ENCODE peak calls at places on chromosomes 16 and 17, in nine cellular contexts. P is GM12878, T is stomach, I is A549, A is transverse colon, Q is K562, D is sigmoid colon, Y is ovary, R is suprapubic skin. L is an unnamed sample. For H3K9me3, the result is how much of the 10 kb centered on the place peaks cover.

GRCh38 chr17:13584701-13585080 is 17.0 kb downstream of the HS3ST3A1 start:
- DNase-seq in P (no peak), T (no peak), I (no peak), A (no peak), Q (no peak), D (no peak), Y (no peak), R (no peak), L (no peak)

GRCh38 chr16:85778873-85779272 is 20.5 kb downstream of the EMC8 start:
- DNase-seq in P (no peak), T (no peak), I (no peak), A (no peak), Q (no peak), D (no peak), Y (no peak), R (no peak), L (no peak)

GRCh38 chr17:34825102-34825501 is 136.2 kb downstream of the CCT6B start:
- DNase-seq in P (no peak), T (no peak), I (no peak), A (no peak), Q (no peak), D (no peak), Y (no peak), R (no peak), L (no peak)

GRCh38 chr17:76134911-76135809 is 5.9 kb downstream of the FOXJ1 start:
- DNase-seq in P (no peak), T (no peak), I (no peak), A (no peak), Q (no peak), D (no peak), Y (no peak), R (no peak), L (no peak)

GRCh38 chr17:29292992-29293889 is 707 bp downstream of the NUFIP2 start:
- DNase-seq in P (no peak), T (peak), I (peak), A (peak), Q (peak), D (peak), Y (peak), R (peak), L (peak)

GRCh38 chr17:50297407-50297865 is 23.2 kb downstream of the TMEM92 start:
- DNase-seq in P (no peak), T (peak), I (peak), A (peak), Q (peak), D (peak), Y (peak), R (peak), L (peak)

GRCh38 chr16:87860553-87861299 is 8.6 kb downstream of the SLC7A5 start:
- DNase-seq in P (no peak), T (no peak), I (peak), A (no peak), Q (peak), D (peak), Y (peak), R (no peak), L (no peak)

GRCh38 chr17:40366861-40367518 is 2.5 kb upstream of the GJD3 start:
- DNase-seq in P (no peak), T (no peak), I (no peak), A (no peak), Q (no peak), D (peak), Y (no peak), R (no peak), L (no peak)

GRCh38 chr16:66199189-66199588 is 167.3 kb upstream of the CDH5 start:
- DNase-seq in P (no peak), T (no peak), I (no peak), A (no peak), Q (no peak), D (no peak), Y (no peak), R (no peak), L (no peak)

GRCh38 chr16:81709369-81709900 is 69.7 kb upstream of the PLCG2 start:
- DNase-seq in P (no peak), T (no peak), I (no peak), A (no peak), Q (no peak), D (no peak), Y (no peak), R (no peak), L (no peak)

GRCh38 chr17:70661342-70662222 is 492.2 kb downstream of the KCNJ2 start:
- DNase-seq in P (no peak), T (no peak), I (peak), A (peak), Q (no peak), D (no peak), Y (no peak), R (no peak), L (no peak)

GRCh38 chr17:47999612-48000011 is 28.7 kb downstream of the CDK5RAP3 start:
- DNase-seq in P (no peak), T (no peak), I (peak), A (no peak), Q (no peak), D (no peak), Y (no peak), R (no peak), L (no peak)

GRCh38 chr17:54527941-54528340 is 372.7 kb upstream of the TOM1L1 start:
- DNase-seq in P (no peak), T (no peak), I (no peak), A (no peak), Q (no peak), D (no peak), Y (no peak), R (no peak), L (no peak)

GRCh38 chr16:10511829-10512228 is 68.6 kb downstream of the EMP2 start:
- DNase-seq in P (no peak), T (no peak), I (no peak), A (no peak), Q (no peak), D (no peak), Y (no peak), R (no peak), L (no peak)

GRCh38 chr17:45246861-45247428 is 14.9 kb downstream of the SPATA32 start:
- DNase-seq in P (no peak), T (no peak), I (peak), A (no peak), Q (peak), D (no peak), Y (no peak), R (no peak), L (no peak)

GRCh38 chr16:80174416-80174815 is 366.4 kb upstream of the DYNLRB2 start:
- DNase-seq in P (no peak), T (no peak), I (peak), A (no peak), Q (no peak), D (no peak), Y (no peak), R (no peak), L (no peak)

GRCh38 chr16:35506018-35506897 is 2046.8 kb downstream of the TP53TG3F start:
- DNase-seq in P (no peak), T (no peak), I (peak), A (no peak), Q (peak), D (no peak), Y (no peak), R (no peak), L (no peak)

GRCh38 chr17:31560836-31561235 is 169.4 kb downstream of the RAB11FIP4 start:
- DNase-seq in P (no peak), T (no peak), I (no peak), A (no peak), Q (no peak), D (no peak), Y (no peak), R (no peak), L (no peak)

GRCh38 chr17:27904534-27904933 is 11.4 kb upstream of the LYRM9 start:
- DNase-seq in P (no peak), T (no peak), I (no peak), A (no peak), Q (no peak), D (no peak), Y (no peak), R (no peak), L (no peak)

GRCh38 chr17:45307290-45308015 is 9.4 kb downstream of the MAP3K14 start:
- DNase-seq in P (peak), T (no peak), I (peak), A (no peak), Q (no peak), D (no peak), Y (peak), R (no peak), L (no peak)

GRCh38 chr17:64063766-64064224 is 43.4 kb upstream of the ICAM2 start:
- DNase-seq in P (no peak), T (peak), I (peak), A (peak), Q (peak), D (peak), Y (no peak), R (no peak), L (no peak)

GRCh38 chr16:89033796-89034572 is 57.0 kb upstream of the CBFA2T3 start:
- DNase-seq in P (no peak), T (no peak), I (no peak), A (no peak), Q (no peak), D (no peak), Y (no peak), R (no peak), L (no peak)

GRCh38 chr16:12220721-12221120 is 244.2 kb downstream of the SNX29 start:
- DNase-seq in P (no peak), T (no peak), I (no peak), A (no peak), Q (no peak), D (no peak), Y (no peak), R (no peak), L (no peak)

GRCh38 chr17:50604470-50604869 is 30.2 kb upstream of the ABCC3 start:
- DNase-seq in P (no peak), T (peak), I (no peak), A (peak), Q (no peak), D (peak), Y (peak), R (no peak), L (no peak)

GRCh38 chr16:82358601-82359221 is 188.7 kb upstream of the MPHOSPH6 start:
- DNase-seq in P (no peak), T (peak), I (no peak), A (no peak), Q (no peak), D (no peak), Y (no peak), R (no peak), L (no peak)

GRCh38 chr17:3835410-3836229 is 10.4 kb downstream of the NCBP3 start:
- DNase-seq in P (no peak), T (no peak), I (no peak), A (no peak), Q (no peak), D (no peak), Y (no peak), R (no peak), L (no peak)

GRCh38 chr16:75250809-75251279 is 580 bp downstream of the BCAR1 start:
- DNase-seq in P (no peak), T (peak), I (no peak), A (peak), Q (peak), D (peak), Y (peak), R (no peak), L (no peak)

GRCh38 chr16:9256196-9256595 is 164.8 kb downstream of the HAPSTR1 start:
- DNase-seq in P (no peak), T (peak), I (peak), A (peak), Q (peak), D (no peak), Y (no peak), R (no peak), L (no peak)

GRCh38 chr17:65055708-65056638 is 567 bp downstream of the GNA13 start:
- DNase-seq in P (no peak), T (peak), I (peak), A (peak), Q (peak), D (peak), Y (peak), R (peak), L (peak)

GRCh38 chr17:63579633-63580032 is 21.1 kb upstream of the TACO1 start:
- DNase-seq in P (no peak), T (no peak), I (no peak), A (no peak), Q (no peak), D (no peak), Y (no peak), R (no peak), L (no peak)

GRCh38 chr17:31571124-31571892 is 179.8 kb downstream of the RAB11FIP4 start:
- DNase-seq in P (no peak), T (peak), I (peak), A (peak), Q (no peak), D (peak), Y (peak), R (peak), L (peak)

GRCh38 chr17:61389670-61390478 is 9.8 kb upstream of the TBX2 start:
- DNase-seq in P (no peak), T (peak), I (peak), A (peak), Q (peak), D (no peak), Y (peak), R (no peak), L (no peak)

GRCh38 chr16:50297301-50298074 is 31.1 kb downstream of the ADCY7 start:
- DNase-seq in P (no peak), T (no peak), I (no peak), A (peak), Q (no peak), D (peak), Y (peak), R (peak), L (no peak)

GRCh38 chr16:6964679-6965078 is 368.0 kb upstream of the RBFOX1 start:
- DNase-seq in P (no peak), T (no peak), I (no peak), A (no peak), Q (no peak), D (no peak), Y (no peak), R (no peak), L (no peak)

GRCh38 chr16:74984194-74984669 is 691 bp downstream of the WDR59 start:
- DNase-seq in P (no peak), T (no peak), I (peak), A (no peak), Q (peak), D (no peak), Y (no peak), R (no peak), L (no peak)

GRCh38 chr16:88721236-88721635 is 14.9 kb downstream of the CTU2 start:
- DNase-seq in P (no peak), T (no peak), I (no peak), A (no peak), Q (no peak), D (no peak), Y (no peak), R (no peak), L (no peak)

GRCh38 chr16:29674188-29674587 is 4.8 kb upstream of the QPRT start:
- DNase-seq in P (no peak), T (no peak), I (no peak), A (peak), Q (peak), D (peak), Y (peak), R (no peak), L (peak)

GRCh38 chr17:77736207-77736600 is 222.3 kb upstream of the TNRC6C start:
- DNase-seq in P (no peak), T (no peak), I (no peak), A (no peak), Q (no peak), D (no peak), Y (no peak), R (peak), L (no peak)

GRCh38 chr17:79404136-79404911 is 206.5 kb downstream of the RBFOX3 start:
- DNase-seq in P (no peak), T (no peak), I (no peak), A (no peak), Q (no peak), D (no peak), Y (no peak), R (no peak), L (no peak)

DNA sequence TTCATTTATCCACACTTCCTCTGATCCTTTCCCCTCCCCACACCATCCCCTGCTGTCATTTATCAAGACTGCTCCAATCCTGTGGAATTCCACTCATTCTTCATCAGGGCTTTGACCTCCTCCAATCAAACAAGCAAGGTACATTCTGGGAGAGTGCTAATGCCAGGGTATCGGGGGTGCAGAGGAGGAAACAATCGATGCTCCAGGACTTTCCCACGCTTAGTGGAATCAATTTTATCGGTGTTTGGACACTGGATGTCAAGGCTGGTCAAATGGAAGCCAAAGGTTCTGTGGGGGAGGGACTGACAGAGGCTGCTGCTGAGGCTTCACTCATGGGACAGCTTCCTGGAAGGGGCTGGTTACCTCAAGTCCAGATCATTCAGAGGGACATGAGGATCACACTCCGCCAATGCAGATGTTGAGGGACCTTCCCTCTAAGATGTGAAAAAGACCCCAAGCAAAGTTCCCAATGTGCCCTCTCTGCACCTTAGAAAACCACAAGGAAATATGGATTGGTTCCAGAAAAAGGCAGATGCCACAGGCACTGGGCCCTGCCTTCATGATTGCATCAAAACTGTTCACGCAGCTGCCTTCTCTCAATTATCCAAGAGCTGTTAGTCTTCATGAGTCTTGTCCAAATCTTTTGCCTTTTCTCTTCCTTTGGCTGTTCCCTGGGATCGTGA is 44.7 kb upstream of the SOX9 start:
- DNase-seq in P (no peak), T (no peak), I (no peak), A (no peak), Q (no peak), D (no peak), Y (no peak), R (peak), L (no peak)
- H3K4me3 ChIP-seq in P (no peak), T (no peak), I (no peak), A (no peak), Q (no peak), D (no peak), Y (no peak), R (no peak), L (no peak)

GRCh38 chr17:52751051-52751450 is 592.5 kb upstream of the CA10 start:
- DNase-seq in P (no peak), T (no peak), I (no peak), A (no peak), Q (no peak), D (no peak), Y (no peak), R (no peak), L (no peak)
- H3K9me3 ChIP-seq in P (under half), T (under half), I (under half), A (under half), Q (under half), D (under half), Y (under half), R (under half), L (under half)

GRCh38 chr17:42526031-42526444 is 10.0 kb upstream of the NAGLU start:
- DNase-seq in P (no peak), T (no peak), I (peak), A (peak), Q (no peak), D (peak), Y (no peak), R (no peak), L (no peak)
- TF ChIP-seq EP300 in P (no peak), T (no peak), I (no peak), A (no peak), Q (no peak), D (no peak), Y (no peak), R (no peak), L (no peak)

GRCh38 chr17:58541249-58541648 is 26.8 kb upstream of the MTMR4 start:
- DNase-seq in P (no peak), T (no peak), I (peak), A (no peak), Q (peak), D (no peak), Y (no peak), R (no peak), L (no peak)
- H3K4me3 ChIP-seq in P (no peak), T (no peak), I (no peak), A (no peak), Q (no peak), D (no peak), Y (no peak), R (no peak), L (no peak)